ENCODE peak calls at places on chromosomes 13 and 19, in four cellular contexts. One of them, this sample, is unnamed.

GRCh38 chr13:74135306-74136088 is 1.3 kb upstream of the KLF12 start:
- DNase-seq in uterus: peak; percentile 39
- DNase-seq in WERI-Rb-1: peak; percentile 72
- DNase-seq in dorsolateral prefrontal cortex: no peak
- DNase-seq in this sample: peak; percentile 46

GRCh38 chr13:72637561-72637960 is 89.9 kb downstream of the MZT1 start:
- DNase-seq in uterus: no peak
- DNase-seq in WERI-Rb-1: no peak
- DNase-seq in dorsolateral prefrontal cortex: no peak
- DNase-seq in this sample: peak; percentile 64

GRCh38 chr19:18044825-18045304 is 36.9 kb downstream of the ARRDC2 start:
- DNase-seq in uterus: peak; percentile 49
- DNase-seq in WERI-Rb-1: peak; percentile 96
- DNase-seq in dorsolateral prefrontal cortex: peak; percentile 68
- DNase-seq in this sample: peak; percentile 40

GRCh38 chr19:2315818-2316353 is 7.9 kb upstream of the LINGO3 start:
- DNase-seq in uterus: no peak
- DNase-seq in WERI-Rb-1: peak; percentile 86
- DNase-seq in dorsolateral prefrontal cortex: no peak
- DNase-seq in this sample: no peak

GRCh38 chr13:79626924-79627323 is 146.0 kb downstream of the NDFIP2 start:
- DNase-seq in uterus: no peak
- DNase-seq in WERI-Rb-1: no peak
- DNase-seq in dorsolateral prefrontal cortex: no peak
- DNase-seq in this sample: peak; percentile 74

GRCh38 chr13:78875792-78876580 is 217.0 kb upstream of the OBI1 start:
- DNase-seq in uterus: no peak
- DNase-seq in WERI-Rb-1: no peak
- DNase-seq in dorsolateral prefrontal cortex: no peak
- DNase-seq in this sample: no peak

GRCh38 chr13:97113231-97114001 is 108.7 kb upstream of the MBNL2 start:
- DNase-seq in uterus: peak; percentile 26
- DNase-seq in WERI-Rb-1: no peak
- DNase-seq in dorsolateral prefrontal cortex: no peak
- DNase-seq in this sample: no peak

GRCh38 chr19:3539743-3540118 is 757 bp downstream of the TEKTIP1 start:
- DNase-seq in uterus: no peak
- DNase-seq in WERI-Rb-1: no peak
- DNase-seq in dorsolateral prefrontal cortex: no peak
- DNase-seq in this sample: no peak

GRCh38 chr19:44737238-44738160 is 11.0 kb upstream of the BCL3 start:
- DNase-seq in uterus: no peak
- DNase-seq in WERI-Rb-1: no peak
- DNase-seq in dorsolateral prefrontal cortex: no peak
- DNase-seq in this sample: no peak

GRCh38 chr13:31477961-31478360 is 261.4 kb upstream of the RXFP2 start:
- DNase-seq in uterus: no peak
- DNase-seq in WERI-Rb-1: no peak
- DNase-seq in dorsolateral prefrontal cortex: no peak
- DNase-seq in this sample: no peak

GRCh38 chr13:31476266-31476665 is 263.1 kb upstream of the RXFP2 start:
- DNase-seq in uterus: no peak
- DNase-seq in WERI-Rb-1: no peak
- DNase-seq in dorsolateral prefrontal cortex: no peak
- DNase-seq in this sample: no peak

DNA sequence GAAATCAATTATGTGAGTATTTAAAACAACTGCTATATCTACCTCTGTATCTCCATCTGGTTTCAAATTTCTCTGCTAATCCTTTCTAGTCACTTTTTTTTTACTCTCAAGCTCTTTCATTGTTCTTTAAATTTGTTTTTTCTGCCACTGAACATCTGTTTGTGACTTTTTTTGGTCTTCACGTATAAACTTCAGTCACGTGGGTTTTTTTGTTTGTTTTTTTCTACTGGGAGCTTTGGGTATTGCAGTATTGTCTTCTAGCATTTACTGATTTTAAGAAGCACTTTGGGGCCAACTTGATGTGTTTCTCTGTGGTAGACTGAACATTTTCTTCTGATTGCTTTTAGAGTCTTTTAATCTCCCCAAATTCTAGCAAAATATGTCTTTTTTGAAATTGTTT is 262.6 kb upstream of the RXFP2 start:
- DNase-seq in uterus: no peak
- DNase-seq in WERI-Rb-1: no peak
- DNase-seq in dorsolateral prefrontal cortex: no peak
- DNase-seq in this sample: no peak
- TF ChIP-seq CTCF in uterus: no peak
- TF ChIP-seq CTCF in WERI-Rb-1: no peak
- TF ChIP-seq CTCF in dorsolateral prefrontal cortex: no peak
- TF ChIP-seq CTCF in this sample: no peak

GRCh38 chr19:42179501-42179817 is 38.0 kb downstream of the DEDD2 start:
- DNase-seq in uterus: no peak
- DNase-seq in WERI-Rb-1: no peak
- DNase-seq in dorsolateral prefrontal cortex: no peak
- DNase-seq in this sample: no peak
- H3K27me3 ChIP-seq in uterus: peaks cover 23% of the 10 kb centered on the region
- H3K27me3 ChIP-seq in WERI-Rb-1: peaks cover 11% of the 10 kb centered on the region
- H3K27me3 ChIP-seq in dorsolateral prefrontal cortex: peaks cover 22% of the 10 kb centered on the region
- H3K27me3 ChIP-seq in this sample: peaks cover 29% of the 10 kb centered on the region

GRCh38 chr13:100490692-100491091 is 97.9 kb downstream of the GGACT start:
- DNase-seq in uterus: no peak
- DNase-seq in WERI-Rb-1: no peak
- DNase-seq in dorsolateral prefrontal cortex: no peak
- DNase-seq in this sample: no peak

GRCh38 chr13:100495455-100495854 is 93.1 kb downstream of the GGACT start:
- DNase-seq in uterus: no peak
- DNase-seq in WERI-Rb-1: no peak
- DNase-seq in dorsolateral prefrontal cortex: no peak
- DNase-seq in this sample: no peak

GRCh38 chr13:100493418-100493817 is 95.2 kb downstream of the GGACT start:
- DNase-seq in uterus: no peak
- DNase-seq in WERI-Rb-1: no peak
- DNase-seq in dorsolateral prefrontal cortex: no peak
- DNase-seq in this sample: no peak

GRCh38 chr13:100491164-100491847 is 97.3 kb downstream of the GGACT start:
- DNase-seq in uterus: peak; percentile 60
- DNase-seq in WERI-Rb-1: no peak
- DNase-seq in dorsolateral prefrontal cortex: no peak
- DNase-seq in this sample: no peak
- TF ChIP-seq CTCF in uterus: no peak
- TF ChIP-seq CTCF in WERI-Rb-1: no peak
- TF ChIP-seq CTCF in dorsolateral prefrontal cortex: no peak
- TF ChIP-seq CTCF in this sample: no peak

DNA sequence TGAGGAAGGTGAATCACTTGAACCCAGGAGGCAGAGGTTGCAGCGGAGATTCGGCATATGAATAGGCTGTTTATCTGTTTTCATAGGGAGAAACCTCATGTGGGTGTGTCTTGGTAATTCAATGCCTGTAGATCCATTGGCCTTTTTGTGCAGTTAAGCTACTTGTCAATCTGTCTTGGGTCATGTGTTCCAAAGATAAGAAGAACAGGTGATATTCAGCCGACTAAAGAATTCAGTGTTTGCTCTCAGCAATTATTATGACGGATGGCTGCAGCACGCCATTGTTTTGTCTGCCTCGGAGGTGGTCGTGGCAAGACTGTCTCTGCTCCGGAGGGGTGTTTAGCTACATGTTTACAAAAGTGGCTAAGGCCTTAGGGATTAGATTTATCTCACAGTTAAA is 573.0 kb upstream of the PCDH9 start:
- DNase-seq in uterus: no peak
- DNase-seq in WERI-Rb-1: no peak
- DNase-seq in dorsolateral prefrontal cortex: no peak
- DNase-seq in this sample: no peak
- H3K27me3 ChIP-seq in uterus: no peaks in the 10 kb centered on the region
- H3K27me3 ChIP-seq in WERI-Rb-1: no peaks in the 10 kb centered on the region
- H3K27me3 ChIP-seq in dorsolateral prefrontal cortex: no peaks in the 10 kb centered on the region
- H3K27me3 ChIP-seq in this sample: no peaks in the 10 kb centered on the region

This sample was measured in bronchial epithelial cell.